ENCODE peak calls at places on chromosome 21, in ten cellular contexts. One of them, this sample, is unnamed.

GRCh38 chr21:42336065-42336464 is 14.7 kb downstream of the TFF2 start:
- DNase-seq in non-pigmented ciliary epithelial cell: no peak
- DNase-seq in HS-5: no peak
- DNase-seq in activated naive CD8-positive, alpha-beta T cell treated with anti-CD3 and anti-CD28 coated beads, Interleukin-2, amount 10 ng/mL, durations not matched to agents 7 days and 5 days: no peak
- DNase-seq in SK-MEL-5: peak
- DNase-seq in tibial nerve: no peak
- DNase-seq in MG63: no peak
- DNase-seq in smooth muscle cell of the brain vasculature: no peak
- DNase-seq in body of pancreas: no peak
- DNase-seq in esophagus muscularis mucosa: no peak
- DNase-seq in this sample: no peak

GRCh38 chr21:37338671-37339526 is 27.7 kb upstream of the DYRK1A start:
- DNase-seq in non-pigmented ciliary epithelial cell: peak
- DNase-seq in HS-5: peak
- DNase-seq in activated naive CD8-positive, alpha-beta T cell treated with anti-CD3 and anti-CD28 coated beads, Interleukin-2, amount 10 ng/mL, durations not matched to agents 7 days and 5 days: no peak
- DNase-seq in SK-MEL-5: peak
- DNase-seq in tibial nerve: no peak
- DNase-seq in MG63: peak
- DNase-seq in smooth muscle cell of the brain vasculature: no peak
- DNase-seq in body of pancreas: peak
- DNase-seq in esophagus muscularis mucosa: no peak
- DNase-seq in this sample: peak

GRCh38 chr21:46110499-46111192 is 12.7 kb downstream of the COL6A2 start:
- DNase-seq in non-pigmented ciliary epithelial cell: no peak
- DNase-seq in HS-5: no peak
- DNase-seq in activated naive CD8-positive, alpha-beta T cell treated with anti-CD3 and anti-CD28 coated beads, Interleukin-2, amount 10 ng/mL, durations not matched to agents 7 days and 5 days: no peak
- DNase-seq in SK-MEL-5: no peak
- DNase-seq in tibial nerve: peak
- DNase-seq in MG63: peak
- DNase-seq in smooth muscle cell of the brain vasculature: no peak
- DNase-seq in body of pancreas: peak
- DNase-seq in esophagus muscularis mucosa: peak
- DNase-seq in this sample: no peak

GRCh38 chr21:41283211-41283818 is 33.3 kb upstream of the FAM3B start:
- DNase-seq in non-pigmented ciliary epithelial cell: peak
- DNase-seq in HS-5: peak
- DNase-seq in activated naive CD8-positive, alpha-beta T cell treated with anti-CD3 and anti-CD28 coated beads, Interleukin-2, amount 10 ng/mL, durations not matched to agents 7 days and 5 days: no peak
- DNase-seq in SK-MEL-5: peak
- DNase-seq in tibial nerve: peak
- DNase-seq in MG63: peak
- DNase-seq in smooth muscle cell of the brain vasculature: peak
- DNase-seq in body of pancreas: peak
- DNase-seq in esophagus muscularis mucosa: peak
- DNase-seq in this sample: peak

GRCh38 chr21:40760811-40761210 is 86.1 kb downstream of the DSCAM start:
- DNase-seq in non-pigmented ciliary epithelial cell: no peak
- DNase-seq in HS-5: no peak
- DNase-seq in activated naive CD8-positive, alpha-beta T cell treated with anti-CD3 and anti-CD28 coated beads, Interleukin-2, amount 10 ng/mL, durations not matched to agents 7 days and 5 days: no peak
- DNase-seq in SK-MEL-5: no peak
- DNase-seq in tibial nerve: no peak
- DNase-seq in MG63: no peak
- DNase-seq in smooth muscle cell of the brain vasculature: no peak
- DNase-seq in body of pancreas: no peak
- DNase-seq in esophagus muscularis mucosa: no peak
- DNase-seq in this sample: no peak

GRCh38 chr21:26877015-26877414 is 31.8 kb upstream of the ADAMTS1 start:
- DNase-seq in non-pigmented ciliary epithelial cell: no peak
- DNase-seq in HS-5: no peak
- DNase-seq in activated naive CD8-positive, alpha-beta T cell treated with anti-CD3 and anti-CD28 coated beads, Interleukin-2, amount 10 ng/mL, durations not matched to agents 7 days and 5 days: no peak
- DNase-seq in SK-MEL-5: no peak
- DNase-seq in tibial nerve: no peak
- DNase-seq in MG63: no peak
- DNase-seq in smooth muscle cell of the brain vasculature: no peak
- DNase-seq in body of pancreas: no peak
- DNase-seq in esophagus muscularis mucosa: no peak
- DNase-seq in this sample: no peak

GRCh38 chr21:35006771-35007170 is 42.3 kb downstream of the RUNX1 start:
- DNase-seq in non-pigmented ciliary epithelial cell: no peak
- DNase-seq in HS-5: no peak
- DNase-seq in activated naive CD8-positive, alpha-beta T cell treated with anti-CD3 and anti-CD28 coated beads, Interleukin-2, amount 10 ng/mL, durations not matched to agents 7 days and 5 days: no peak
- DNase-seq in SK-MEL-5: no peak
- DNase-seq in tibial nerve: no peak
- DNase-seq in MG63: no peak
- DNase-seq in smooth muscle cell of the brain vasculature: no peak
- DNase-seq in body of pancreas: no peak
- DNase-seq in esophagus muscularis mucosa: no peak
- DNase-seq in this sample: no peak

GRCh38 chr21:37367758-37368535 is 1.4 kb downstream of the DYRK1A start:
- DNase-seq in non-pigmented ciliary epithelial cell: no peak
- DNase-seq in HS-5: no peak
- DNase-seq in activated naive CD8-positive, alpha-beta T cell treated with anti-CD3 and anti-CD28 coated beads, Interleukin-2, amount 10 ng/mL, durations not matched to agents 7 days and 5 days: peak
- DNase-seq in SK-MEL-5: no peak
- DNase-seq in tibial nerve: peak
- DNase-seq in MG63: peak
- DNase-seq in smooth muscle cell of the brain vasculature: no peak
- DNase-seq in body of pancreas: peak
- DNase-seq in esophagus muscularis mucosa: no peak
- DNase-seq in this sample: no peak

This sample was measured in COLO829.